ENCODE peak calls at places on chromosomes 1 and 21, in eight cellular contexts. T, H, R, E, K, A, U and L are unnamed samples.

GRCh38 chr21:45088729-45089128 is 14.3 kb downstream of the ADARB1 start:
- DNase-seq in R (no peak), T (no peak), A (no peak), K (no peak), U (no peak), E (no peak), H (no peak), L (no peak)

GRCh38 chr21:27581168-27581567 is 614.3 kb upstream of the ADAMTS5 start:
- DNase-seq in A (no peak), E (no peak), R (no peak), K (no peak), T (no peak), U (no peak), H (no peak), L (no peak)

GRCh38 chr1:186841599-186841998 is 12.8 kb downstream of the PLA2G4A start:
- DNase-seq in R (no peak), T (no peak), K (no peak), A (no peak), E (no peak), U (no peak), H (no peak), L (no peak)

GRCh38 chr21:46067505-46068201 is 30.3 kb upstream of the COL6A2 start:
- DNase-seq in H (no peak), R (no peak), T (peak; percentile 44), A (no peak), K (no peak), E (no peak), U (no peak), L (no peak)

GRCh38 chr1:36352910-36353878 is 29.7 kb upstream of the EVA1B start:
- DNase-seq in E (no peak), A (no peak), U (no peak), R (no peak), T (no peak), K (no peak), H (no peak), L (no peak)

GRCh38 chr1:231407537-231408396 is 14.3 kb downstream of the EGLN1 start:
- DNase-seq in H (no peak), U (no peak), T (no peak), E (no peak), K (no peak), R (no peak), A (no peak), L (no peak)

GRCh38 chr21:38413958-38414506 is 84.2 kb downstream of the ERG start:
- DNase-seq in E (no peak), H (no peak), R (no peak), T (no peak), A (no peak), K (no peak), U (no peak), L (no peak)

GRCh38 chr1:157509546-157510232 is 42.6 kb downstream of the FCRL5 start:
- DNase-seq in E (no peak), U (no peak), T (no peak), A (no peak), R (no peak), H (no peak), K (no peak), L (no peak)

GRCh38 chr1:25917996-25918395 is 11.8 kb upstream of the STMN1 start:
- DNase-seq in A (no peak), E (no peak), H (no peak), U (no peak), T (no peak), R (no peak), K (no peak), L (no peak)

GRCh38 chr1:166920561-166921475 is 44.8 kb upstream of the TADA1 start:
- DNase-seq in K (no peak), E (no peak), U (no peak), H (no peak), T (no peak), A (peak; percentile 14), R (peak; percentile 29), L (no peak)

GRCh38 chr1:61261585-61261984 is 179.2 kb downstream of the NFIA start:
- DNase-seq in T (no peak), U (no peak), R (no peak), E (no peak), K (no peak), H (no peak), A (no peak), L (no peak)

GRCh38 chr1:24896596-24897262 is 33.3 kb downstream of the RUNX3 start:
- DNase-seq in K (no peak), H (peak; percentile 25), E (no peak), T (peak; percentile 50), R (no peak), A (no peak), U (no peak), L (no peak)

GRCh38 chr1:209937996-209938959 is at the start of gene SYT14:
- DNase-seq in H (no peak), K (peak; percentile 40), U (peak; percentile 24), A (peak; percentile 59), E (no peak), R (no peak), T (no peak), L (peak; percentile 15)